ENCODE peak calls at places on chromosome 20, in seven cellular contexts. R is pancreas, U is HL-60, X is A549, D is astrocyte of the cerebellum, W is neural progenitor cell, G is foreskin fibroblast. A is an unnamed sample.

GRCh38 chr20:9203081-9203447 is 134.2 kb downstream of the PLCB4 start:
- DNase-seq in G (peak; percentile 36), R (no peak), W (no peak), D (no peak), X (no peak), U (no peak), A (no peak)

GRCh38 chr20:43563991-43564390 is 5.2 kb downstream of the SGK2 start:
- DNase-seq in W (no peak), G (no peak), X (no peak), R (no peak), U (no peak), D (no peak), A (no peak)

GRCh38 chr20:51495921-51496545 is 46.5 kb downstream of the NFATC2 start:
- DNase-seq in R (no peak), D (no peak), W (no peak), U (peak; percentile 71), X (no peak), G (no peak), A (no peak)

GRCh38 chr20:11130554-11131166 is 456.9 kb upstream of the JAG1 start:
- DNase-seq in R (no peak), D (no peak), G (no peak), U (no peak), X (no peak), W (no peak), A (no peak)

GRCh38 chr20:49052334-49052733 is 6.2 kb downstream of the CSE1L start:
- DNase-seq in X (no peak), R (no peak), D (no peak), U (no peak), G (no peak), W (no peak), A (no peak)

GRCh38 chr20:14142964-14143627 is 147.8 kb downstream of the MACROD2 start:
- DNase-seq in D (peak; percentile 34), G (peak; percentile 34), X (no peak), U (no peak), R (no peak), W (no peak), A (no peak)

GRCh38 chr20:10536531-10536930 is 101.4 kb downstream of the SLX4IP start:
- DNase-seq in W (peak; percentile 27), D (no peak), X (no peak), G (no peak), U (peak; percentile 26), R (peak; percentile 66), A (no peak)

GRCh38 chr20:53712212-53712977 is 118.8 kb upstream of the ZNF217 start:
- DNase-seq in U (no peak), G (no peak), X (no peak), D (no peak), R (no peak), W (peak; percentile 30), A (no peak)

GRCh38 chr20:33859157-33859695 is 48.1 kb downstream of the CHMP4B start:
- DNase-seq in X (no peak), R (no peak), W (no peak), D (no peak), U (peak; percentile 74), G (no peak), A (no peak)

GRCh38 chr20:38270869-38271608 is 10.5 kb upstream of the KIAA1755 start:
- DNase-seq in U (no peak), R (no peak), D (peak; percentile 97), G (peak; percentile 92), X (peak; percentile 30), W (no peak), A (peak; percentile 70)

GRCh38 chr20:44706371-44707258 is 8.6 kb upstream of the CCN5 start:
- DNase-seq in U (no peak), W (no peak), R (no peak), G (peak; percentile 85), X (no peak), D (no peak), A (no peak)

GRCh38 chr20:2872304-2873009 is 824 bp upstream of the PTPRA start:
- DNase-seq in U (peak; percentile 81), X (peak; percentile 55), W (peak; percentile 86), R (peak; percentile 64), D (no peak), G (peak; percentile 59), A (no peak)

GRCh38 chr20:18527836-18528235 is 20.1 kb downstream of the SEC23B start:
- DNase-seq in D (no peak), X (no peak), W (no peak), G (peak; percentile 77), R (no peak), U (no peak), A (no peak)

DNA sequence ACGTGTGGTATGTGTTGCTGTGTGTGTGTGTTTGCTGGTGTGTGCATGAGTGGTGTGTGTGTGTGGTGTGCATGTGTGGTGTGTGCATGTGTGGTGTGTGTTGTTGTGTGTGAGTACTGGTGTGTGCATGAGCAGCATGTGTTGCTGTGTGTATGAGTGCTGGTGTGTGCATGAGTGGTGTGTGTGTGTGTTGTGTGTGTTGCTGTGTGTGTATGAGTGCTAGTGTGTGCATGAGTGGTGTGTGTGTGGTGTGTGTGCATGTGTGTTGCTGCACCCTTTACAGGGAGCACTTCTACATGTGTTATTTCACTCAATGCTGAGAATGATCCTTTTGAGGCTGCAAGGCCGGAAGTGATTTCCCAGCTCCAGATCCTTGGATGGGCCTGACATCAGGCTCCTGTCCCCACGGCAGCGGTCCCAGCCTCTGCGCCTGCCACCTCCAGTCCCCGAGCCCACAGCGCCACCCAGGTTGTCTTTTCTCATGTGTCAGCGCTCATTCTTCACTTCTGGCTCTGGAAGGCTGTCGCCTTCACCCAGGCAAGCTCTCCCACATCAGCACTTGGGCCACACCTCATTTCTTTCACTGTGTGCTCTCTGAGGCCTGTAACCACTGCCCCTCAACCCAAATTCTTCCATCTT is 2.6 kb downstream of the NPEPL1 start:
- DNase-seq in X (no peak), R (no peak), W (peak; percentile 43), D (no peak), U (no peak), G (no peak), A (peak; percentile 36)
- TF ChIP-seq CTCF in X (no peak), R (no peak), W (no peak), D (no peak), U (no peak), G (no peak), A (no peak)

GRCh38 chr20:16781496-16781895 is 33.3 kb downstream of the OTOR start:
- DNase-seq in G (no peak), R (no peak), U (no peak), W (no peak), D (no peak), X (no peak), A (no peak)

GRCh38 chr20:16771204-16771603 is 23.0 kb downstream of the OTOR start:
- DNase-seq in U (no peak), D (no peak), W (no peak), G (no peak), X (no peak), R (no peak), A (no peak)

GRCh38 chr20:16778159-16778558 is 30.0 kb downstream of the OTOR start:
- DNase-seq in X (no peak), U (no peak), G (no peak), R (no peak), D (no peak), W (no peak), A (no peak)

DNA sequence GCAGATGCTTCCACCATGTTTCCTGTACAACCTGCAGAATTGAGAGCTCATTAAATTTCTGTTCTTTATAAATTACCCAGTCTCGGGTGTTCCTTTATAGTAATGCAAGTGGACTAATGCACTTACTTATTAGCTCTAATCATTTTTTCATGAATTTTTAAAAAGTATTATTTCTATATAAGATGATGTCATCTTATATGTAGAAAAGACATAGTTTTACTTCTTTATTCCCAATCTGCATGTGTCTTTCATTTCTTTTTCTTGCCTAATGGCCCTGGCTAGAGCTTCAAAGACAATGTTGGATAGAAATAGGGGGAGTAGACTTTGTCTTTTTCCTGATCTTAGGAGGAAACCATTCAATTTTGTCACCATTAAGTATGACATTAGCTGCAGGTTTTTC is 27.8 kb downstream of the OTOR start:
- DNase-seq in D (no peak), U (no peak), W (no peak), X (no peak), R (no peak), G (no peak), A (no peak)
- TF ChIP-seq CTCF in D (no peak), U (no peak), W (no peak), X (no peak), R (no peak), G (no peak), A (no peak)

GRCh38 chr20:56949318-56949717 is 317.1 kb downstream of the BMP7 start:
- DNase-seq in X (no peak), G (no peak), W (no peak), R (no peak), U (no peak), D (no peak), A (no peak)
- TF ChIP-seq CTCF in X (no peak), G (no peak), W (no peak), R (no peak), U (no peak), D (no peak), A (no peak)

GRCh38 chr20:41889871-41890224 is 271.7 kb upstream of the CHD6 start:
- DNase-seq in D (no peak), G (no peak), U (no peak), X (no peak), W (no peak), R (no peak), A (no peak)

GRCh38 chr20:41888434-41888833 is 270.3 kb upstream of the CHD6 start:
- DNase-seq in U (no peak), R (no peak), X (no peak), D (no peak), W (no peak), G (no peak), A (no peak)

GRCh38 chr20:41892031-41892430 is 273.9 kb upstream of the CHD6 start:
- DNase-seq in W (no peak), X (no peak), R (no peak), U (no peak), G (no peak), D (no peak), A (no peak)

GRCh38 chr20:41887500-41887899 is 269.3 kb upstream of the CHD6 start:
- DNase-seq in X (no peak), D (no peak), R (no peak), W (no peak), G (no peak), U (no peak), A (no peak)

GRCh38 chr20:41889125-41889870 is 271.1 kb upstream of the CHD6 start:
- DNase-seq in U (no peak), W (peak; percentile 18), G (no peak), X (no peak), R (no peak), D (no peak), A (no peak)
- TF ChIP-seq CTCF in U (no peak), W (peak; percentile 13), G (no peak), X (peak; percentile 11), R (no peak), D (no peak), A (no peak)

GRCh38 chr20:6282642-6283041 is 159.8 kb upstream of the FERMT1 start:
- DNase-seq in W (no peak), X (no peak), G (no peak), U (no peak), R (no peak), D (no peak), A (no peak)

DNA sequence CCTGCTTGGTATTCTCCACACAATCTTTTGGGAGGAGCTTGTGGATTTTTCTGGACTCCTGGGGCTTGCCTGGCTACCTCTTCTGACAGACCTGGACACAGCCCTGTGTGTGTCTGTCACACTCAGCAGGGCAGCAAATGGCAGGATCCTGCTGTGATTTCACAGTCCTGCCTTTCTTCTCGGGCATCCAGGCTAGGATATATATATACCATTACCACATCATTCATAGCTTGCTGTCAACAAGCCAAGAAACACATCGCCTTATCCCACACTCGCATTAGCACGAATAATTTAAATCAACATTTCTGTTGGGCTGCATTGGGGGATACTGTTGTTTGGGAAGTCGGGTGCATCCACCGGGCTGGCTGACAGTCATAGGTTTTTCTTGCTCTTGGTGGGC is 154.8 kb upstream of the FERMT1 start:
- DNase-seq in D (peak; percentile 11), U (no peak), X (no peak), R (no peak), G (no peak), W (no peak), A (no peak)
- TF ChIP-seq CTCF in D (no peak), U (no peak), X (no peak), R (no peak), G (no peak), W (no peak), A (no peak)